ENCODE peak calls at places on chromosomes 7 and 10, in nine cellular contexts. J, D, B, Y, C, R, N, Z and Q are unnamed samples.
A peak's percentile ranks its signal among the peaks of the same experiment; 100 is the strongest.

GRCh38 chr10:119734396-119735332 is 8.8 kb downstream of the INPP5F start:
- DNase-seq in J (no peak), D (peak; percentile 41), B (no peak), Y (peak; percentile 50), C (no peak), R (no peak), N (no peak), Z (no peak), Q (no peak)

GRCh38 chr7:156650042-156650441 is 9.5 kb downstream of the RNF32 start:
- DNase-seq in J (no peak), D (peak; percentile 33), B (peak; percentile 54), Y (no peak), C (peak; percentile 22), R (no peak), N (peak; percentile 73), Z (peak; percentile 79), Q (no peak)

GRCh38 chr7:141974831-141975230 is 1.3 kb upstream of the TAS2R38 start:
- DNase-seq in J (no peak), D (peak; percentile 28), B (no peak), Y (no peak), C (peak; percentile 59), R (no peak), N (peak; percentile 9), Z (peak; percentile 46), Q (no peak)

GRCh38 chr10:51685768-51686167 is 13.6 kb downstream of the CSTF2T start:
- DNase-seq in J (no peak), D (no peak), B (no peak), Y (no peak), C (no peak), R (no peak), N (no peak), Z (no peak), Q (no peak)

GRCh38 chr7:69772699-69773436 is 174.6 kb downstream of the AUTS2 start:
- DNase-seq in J (peak; percentile 67), D (no peak), B (no peak), Y (no peak), C (no peak), R (peak; percentile 29), N (no peak), Z (no peak), Q (no peak)

GRCh38 chr10:102235598-102235920 is 5.8 kb downstream of the PITX3 start:
- DNase-seq in J (no peak), D (no peak), B (no peak), Y (no peak), C (no peak), R (no peak), N (no peak), Z (no peak), Q (no peak)

GRCh38 chr7:150860291-150860977 is 8.1 kb downstream of the AOC1 start:
- DNase-seq in J (peak; percentile 43), D (no peak), B (peak; percentile 43), Y (no peak), C (no peak), R (no peak), N (no peak), Z (no peak), Q (no peak)

GRCh38 chr7:130875265-130875741 is 141.3 kb upstream of the KLF14 start:
- DNase-seq in J (no peak), D (no peak), B (peak; percentile 44), Y (peak; percentile 40), C (peak; percentile 31), R (no peak), N (peak; percentile 79), Z (peak; percentile 71), Q (no peak)

GRCh38 chr10:12262278-12262981 is 66.4 kb downstream of the CDC123 start:
- DNase-seq in J (no peak), D (no peak), B (no peak), Y (no peak), C (no peak), R (no peak), N (no peak), Z (no peak), Q (no peak)

DNA sequence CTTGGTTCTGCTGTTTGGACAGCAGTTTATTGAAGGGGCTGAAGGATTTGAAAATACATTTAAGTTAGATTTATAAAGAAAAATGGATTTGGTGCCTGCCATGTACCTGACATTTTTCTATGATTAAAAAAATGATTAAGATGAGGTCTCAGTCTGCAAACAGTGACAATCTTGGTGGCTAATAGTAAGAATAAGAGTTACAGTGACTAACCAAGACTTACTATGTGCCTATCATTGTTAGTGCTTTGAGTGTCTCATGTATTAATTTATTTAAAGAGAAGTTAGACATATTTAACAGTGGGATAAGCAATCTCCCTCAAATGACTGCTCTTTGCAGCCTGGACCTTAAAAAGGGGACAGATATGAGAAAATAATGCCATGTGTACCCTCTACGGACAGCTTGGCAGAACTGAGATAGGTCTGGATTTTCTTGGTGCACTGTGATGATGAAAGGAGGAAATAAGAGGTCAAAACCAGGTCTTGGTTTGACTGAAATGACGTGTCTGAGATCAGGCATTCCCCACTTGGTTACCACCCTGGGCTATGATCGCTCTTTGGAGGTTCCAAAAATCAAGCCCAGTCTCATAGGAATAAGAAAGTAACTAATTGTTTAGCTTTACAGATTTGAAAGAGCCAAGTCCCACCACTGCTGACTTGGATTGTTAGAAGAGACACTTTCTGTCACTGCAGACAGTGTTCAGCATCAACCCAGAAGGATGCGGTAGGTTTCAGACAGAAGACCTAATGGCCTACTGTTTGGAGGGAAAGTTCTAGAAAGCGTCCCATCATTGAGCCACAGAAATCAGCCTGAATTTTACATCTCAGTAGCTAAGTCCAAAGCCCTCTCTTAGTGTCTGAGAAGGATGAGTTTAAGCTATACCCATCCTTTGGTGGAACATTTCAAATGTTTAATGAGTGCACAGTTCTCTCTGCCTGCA is 2.1 kb downstream of the CASP7 start:
- DNase-seq in J (no peak), D (no peak), B (no peak), Y (peak; percentile 16), C (no peak), R (no peak), N (no peak), Z (no peak), Q (no peak)
- TF ChIP-seq POLR2AphosphoS5 in J (no peak), D (no peak), B (no peak), Y (no peak), C (no peak), R (no peak), N (no peak), Z (no peak), Q (no peak)

GRCh38 chr10:34811126-34811967 is 3.7 kb downstream of the PARD3 start:
- DNase-seq in J (no peak), D (no peak), B (no peak), Y (no peak), C (no peak), R (no peak), N (no peak), Z (no peak), Q (no peak)

GRCh38 chr10:34808789-34809745 is 6.0 kb downstream of the PARD3 start:
- DNase-seq in J (peak; percentile 78), D (no peak), B (no peak), Y (no peak), C (no peak), R (no peak), N (no peak), Z (no peak), Q (no peak)

GRCh38 chr10:34809796-34810195 is 5.3 kb downstream of the PARD3 start:
- DNase-seq in J (no peak), D (no peak), B (no peak), Y (no peak), C (no peak), R (no peak), N (no peak), Z (no peak), Q (no peak)

GRCh38 chr10:34811968-34812514 is 3.1 kb downstream of the PARD3 start:
- DNase-seq in J (no peak), D (no peak), B (no peak), Y (no peak), C (no peak), R (no peak), N (no peak), Z (no peak), Q (no peak)

DNA sequence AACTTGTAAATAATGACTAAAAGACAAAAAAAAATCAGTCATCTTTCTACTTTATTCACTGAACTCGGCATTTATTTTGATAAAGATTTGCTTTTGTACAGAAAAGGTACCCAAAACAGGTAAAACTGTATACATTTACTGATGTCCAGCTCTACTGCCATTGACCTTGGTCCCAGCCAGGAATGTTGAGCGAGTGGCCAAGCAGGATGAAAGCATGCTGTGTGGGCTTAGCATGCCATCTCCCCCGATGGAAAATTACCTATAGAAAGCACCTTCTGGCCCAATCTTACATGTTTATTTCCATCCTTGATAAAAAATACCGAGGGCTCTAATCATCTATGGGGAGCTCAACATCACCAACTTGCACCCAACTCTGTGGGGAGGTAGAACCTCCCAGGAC is 6.8 kb downstream of the PARD3 start:
- DNase-seq in J (no peak), D (no peak), B (no peak), Y (no peak), C (no peak), R (no peak), N (no peak), Z (no peak), Q (no peak)
- H3K4me3 ChIP-seq in J (no peak overlapping the region), D (no peak overlapping the region), B (no peak overlapping the region), Y (no peak overlapping the region), C (no peak overlapping the region), R (no peak overlapping the region), N (no peak overlapping the region), Z (no peak overlapping the region), Q (no peak overlapping the region)

DNA sequence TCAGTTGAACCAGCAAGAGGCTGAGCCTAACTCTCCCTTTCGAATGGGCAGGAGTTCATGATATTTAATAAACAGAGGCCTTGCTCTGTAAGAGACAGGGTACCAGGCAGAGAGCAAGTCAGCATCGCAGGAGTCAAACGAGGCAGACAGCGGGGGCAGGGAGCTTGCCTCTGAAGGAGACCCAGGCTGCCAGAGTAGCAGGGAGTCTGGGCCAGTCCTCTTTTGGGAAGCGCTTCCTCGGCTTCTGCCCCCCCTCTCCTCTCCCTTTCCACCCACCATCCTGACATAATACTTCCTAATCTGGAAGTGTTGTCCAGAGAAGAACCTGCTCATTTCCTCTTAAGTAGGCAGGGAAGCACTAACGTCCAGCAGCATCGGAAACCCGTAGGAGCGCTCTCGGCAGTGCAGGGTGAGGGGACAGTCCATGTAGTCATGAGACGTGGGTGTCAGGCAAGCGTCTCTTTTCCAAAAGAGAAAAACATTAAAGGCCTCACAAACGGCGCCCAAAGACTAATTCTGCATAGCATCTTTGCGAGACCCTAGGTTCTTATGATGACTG is 171.1 kb downstream of the EGFR start:
- DNase-seq in J (peak; percentile 61), D (no peak), B (no peak), Y (no peak), C (no peak), R (no peak), N (no peak), Z (no peak), Q (no peak)
- TF ChIP-seq POLR2AphosphoS5 in J (no peak), D (no peak), B (peak; percentile 38), Y (no peak), C (no peak), R (no peak), N (no peak), Z (no peak), Q (no peak)

DNA sequence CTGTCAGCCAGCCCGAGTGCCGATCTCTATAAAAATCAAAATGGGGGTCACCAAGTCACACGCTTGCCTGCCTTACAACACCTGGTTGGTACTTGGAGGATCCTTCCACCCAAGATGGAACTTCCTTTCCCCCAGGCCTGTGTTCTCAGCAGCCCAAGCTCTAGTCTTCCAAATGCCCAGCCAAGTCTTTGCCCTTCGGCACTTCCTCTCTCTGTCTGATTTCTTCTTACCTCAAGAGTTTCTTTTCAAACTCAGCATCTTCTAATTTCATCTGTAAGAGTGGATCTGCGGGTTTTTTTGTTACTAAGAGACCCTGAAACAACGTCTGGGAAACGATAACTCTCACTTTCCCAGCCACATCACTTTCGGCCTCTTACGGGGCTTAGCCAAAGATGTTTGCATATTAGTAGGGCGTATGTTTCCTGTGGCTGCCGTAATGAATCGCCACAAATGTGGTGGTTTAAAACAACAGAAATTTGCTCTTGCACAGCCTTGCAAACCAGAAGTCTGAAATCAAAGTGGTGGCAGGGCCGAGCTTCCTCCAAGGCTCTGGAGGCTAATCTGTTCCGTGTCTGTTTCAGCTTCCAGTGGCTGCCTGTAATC is 219.9 kb downstream of the TCF7L2 start:
- DNase-seq in J (no peak), D (no peak), B (no peak), Y (no peak), C (no peak), R (no peak), N (no peak), Z (no peak), Q (no peak)
- H3K4me3 ChIP-seq in J (no peak overlapping the region), D (no peak overlapping the region), B (no peak overlapping the region), Y (no peak overlapping the region), C (no peak overlapping the region), R (no peak overlapping the region), N (no peak overlapping the region), Z (no peak overlapping the region), Q (no peak overlapping the region)